ENCODE peak calls at places on chromosome 4, in eight cellular contexts. J is PC-3, H is mesendoderm, C is fibroblast of lung, W is mesenchymal stem cell, A is A549, S is GM23248, R is neural progenitor cell. B is an unnamed sample.
A peak's percentile ranks its signal among the peaks of the same experiment; 100 is the strongest.

GRCh38 chr4:132383571-132384199 is 765.4 kb upstream of the PCDH10 start:
- DNase-seq in C (no peak), R (no peak), J (peak; percentile 33), S (no peak), W (peak; percentile 17), H (no peak), A (no peak), B (no peak)

GRCh38 chr4:86220137-86220536 is 139.7 kb downstream of the MAPK10 start:
- DNase-seq in H (no peak), W (peak; percentile 24), R (no peak), A (no peak), S (peak; percentile 84), C (peak; percentile 93), J (peak; percentile 49), B (no peak)

GRCh38 chr4:137541866-137542648 is 9.8 kb upstream of the PCDH18 start:
- DNase-seq in R (peak; percentile 53), A (no peak), C (peak; percentile 42), H (no peak), S (peak; percentile 46), W (no peak), J (no peak), B (no peak)

GRCh38 chr4:1495416-1496115 is 89.3 kb upstream of the NKX1-1 start:
- DNase-seq in R (no peak), W (no peak), A (no peak), C (no peak), S (no peak), J (no peak), H (no peak), B (no peak)

GRCh38 chr4:140150636-140150885 is 3.4 kb downstream of the MAML3 start:
- DNase-seq in A (no peak), J (no peak), R (no peak), C (no peak), S (no peak), H (no peak), W (no peak), B (no peak)

GRCh38 chr4:62528874-62529273 is 1328.7 kb downstream of the ADGRL3 start:
- DNase-seq in C (no peak), H (no peak), A (no peak), R (no peak), W (peak; percentile 8), S (no peak), J (peak; percentile 33), B (no peak)

GRCh38 chr4:161247831-161248230 is 916.0 kb downstream of the FSTL5 start:
- DNase-seq in A (no peak), W (peak; percentile 5), H (no peak), S (no peak), J (peak; percentile 35), R (no peak), C (no peak), B (no peak)

GRCh38 chr4:122827899-122828601 is 1.4 kb downstream of the FGF2 start:
- DNase-seq in S (peak; percentile 80), H (peak; percentile 84), C (peak; percentile 74), R (peak; percentile 85), W (peak; percentile 86), A (peak; percentile 55), J (peak; percentile 70), B (peak; percentile 75)

GRCh38 chr4:135344492-135344891 is 1142.9 kb upstream of the PABPC4L start:
- DNase-seq in A (no peak), W (no peak), H (no peak), S (no peak), C (no peak), R (no peak), J (no peak), B (no peak)

GRCh38 chr4:138665851-138666250 is 349.7 kb upstream of the NOCT start:
- DNase-seq in J (no peak), H (no peak), W (no peak), R (no peak), A (no peak), C (no peak), S (no peak), B (no peak)

GRCh38 chr4:71941001-71941400 is 90.8 kb upstream of the NPFFR2 start:
- DNase-seq in H (peak; percentile 76), R (peak; percentile 69), S (peak; percentile 51), C (no peak), A (no peak), W (peak; percentile 7), J (peak; percentile 64), B (peak; percentile 63)

GRCh38 chr4:146256328-146256727 is 42.0 kb downstream of the REELD1 start:
- DNase-seq in H (no peak), S (no peak), R (no peak), A (no peak), J (no peak), W (no peak), C (no peak), B (no peak)

GRCh38 chr4:22969314-22969896 is 276.7 kb downstream of the GBA3 start:
- DNase-seq in C (peak; percentile 47), J (peak; percentile 86), R (peak; percentile 32), H (no peak), W (no peak), S (peak; percentile 25), A (peak; percentile 2), B (no peak)
- H3K4me2 ChIP-seq in C (no peak overlapping the region), J (peak overlapping the region; percentile 52), R (peak overlapping the region; percentile 40), H (no peak overlapping the region), W (no peak overlapping the region), S (no peak overlapping the region), A (peak overlapping the region; percentile 49), B (no peak overlapping the region)

DNA sequence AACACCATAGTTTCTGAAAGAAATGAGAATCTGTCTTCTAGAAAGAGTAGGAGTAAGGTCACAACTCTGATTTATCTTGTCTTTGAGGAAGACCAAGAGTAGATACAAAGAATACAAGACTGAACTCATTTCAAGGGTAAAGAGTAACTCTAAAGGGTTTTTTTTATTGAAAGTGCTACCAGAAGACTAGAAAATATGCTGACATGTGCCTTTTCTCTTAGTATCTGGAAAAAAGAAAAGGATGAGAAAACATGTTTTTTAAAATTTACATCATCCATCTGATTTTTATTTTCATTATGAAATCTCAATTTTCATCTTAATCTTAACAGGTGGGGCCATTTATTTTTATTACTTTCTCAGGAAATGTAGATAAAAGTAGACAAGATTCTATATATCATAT is 43.0 kb downstream of the UNC5C start:
- DNase-seq in R (no peak), H (no peak), S (no peak), W (peak; percentile 22), J (no peak), C (no peak), A (no peak), B (no peak)
- H3K4me2 ChIP-seq in R (no peak overlapping the region), H (no peak overlapping the region), S (no peak overlapping the region), W (no peak overlapping the region), J (no peak overlapping the region), C (no peak overlapping the region), A (no peak overlapping the region), B (no peak overlapping the region)

DNA sequence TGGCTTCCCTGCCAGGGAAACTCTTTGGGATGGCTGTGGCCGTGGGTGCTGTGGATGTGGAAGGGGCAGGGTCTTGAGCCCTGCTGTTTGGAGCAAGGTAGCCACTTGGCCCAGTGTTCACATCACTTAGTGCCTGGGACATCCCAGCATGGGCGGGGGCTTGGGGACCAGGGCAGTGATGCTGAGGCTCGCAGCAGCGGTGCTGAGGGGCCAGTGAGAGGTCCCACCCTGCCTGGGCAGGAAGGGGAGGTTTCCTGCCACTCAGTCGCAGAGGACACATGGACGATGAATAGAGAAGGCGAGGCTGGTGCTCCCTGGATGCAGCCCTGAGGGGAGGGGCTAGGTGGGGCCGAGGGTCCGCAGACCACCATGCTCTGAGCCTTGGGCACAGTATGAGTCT is 25.7 kb downstream of the DOK7 start:
- DNase-seq in A (no peak), W (no peak), C (no peak), S (no peak), H (no peak), J (no peak), R (no peak), B (no peak)
- H3K4me2 ChIP-seq in A (no peak overlapping the region), W (no peak overlapping the region), C (no peak overlapping the region), S (no peak overlapping the region), H (no peak overlapping the region), J (no peak overlapping the region), R (no peak overlapping the region), B (no peak overlapping the region)

DNA sequence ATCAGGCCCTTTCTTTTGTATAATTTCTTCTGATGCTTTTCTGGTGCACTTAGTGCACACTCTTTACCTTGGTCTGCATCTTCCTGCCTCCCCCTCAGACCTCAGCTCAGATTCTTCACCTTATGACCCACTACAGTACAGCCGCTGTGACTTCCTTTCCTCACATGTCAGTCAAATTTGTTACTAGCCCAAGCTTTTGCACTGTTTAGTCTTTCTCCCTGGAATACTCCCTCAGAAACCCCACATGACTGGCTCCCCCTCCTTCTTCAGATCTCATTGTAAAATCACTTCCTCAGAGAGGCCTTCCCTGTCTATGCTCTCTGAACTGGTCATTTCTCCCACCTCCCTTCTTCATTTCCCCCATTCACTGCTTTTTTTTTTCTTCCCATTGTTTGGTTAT is 133.0 kb downstream of the FRAS1 start:
- DNase-seq in W (no peak), S (no peak), R (no peak), J (no peak), A (no peak), H (no peak), C (no peak), B (no peak)
- H3K4me2 ChIP-seq in W (no peak overlapping the region), S (no peak overlapping the region), R (no peak overlapping the region), J (no peak overlapping the region), A (no peak overlapping the region), H (no peak overlapping the region), C (no peak overlapping the region), B (no peak overlapping the region)

B was measured in Karpas-422.